ENCODE peak calls at places on chromosomes 4 and X, in four cellular contexts. B is NCI-H1105 treated with DMSO at 0.1 percent for 48 hours, O is hippocampal formation, D is AG09319. R is an unnamed sample.

GRCh38 chr4:87555751-87556619 is 26.8 kb upstream of the SPARCL1 start:
- DNase-seq in B (no peak), O (no peak), D (peak; percentile 16), R (no peak)

GRCh38 chr4:73275318-73275654 is 16.7 kb upstream of the ANKRD17 start:
- DNase-seq in B (peak; percentile 88), O (no peak), D (no peak), R (no peak)

GRCh38 chr4:168129802-168130201 is 37.5 kb downstream of the ANXA10 start:
- DNase-seq in B (no peak), O (no peak), D (no peak), R (no peak)

GRCh38 chrX:14290335-14290734 is 239.0 kb upstream of the GLRA2 start:
- DNase-seq in B (no peak), O (no peak), D (no peak), R (no peak)

GRCh38 chr4:111689214-111689613 is 456.0 kb upstream of the FAM241A start:
- DNase-seq in B (no peak), O (no peak), D (peak; percentile 30), R (no peak)

GRCh38 chr4:54032558-54033135 is 31.8 kb downstream of the CHIC2 start:
- DNase-seq in B (no peak), O (no peak), D (no peak), R (no peak)

GRCh38 chr4:85475631-85476233 is 782 bp downstream of the ARHGAP24 start:
- DNase-seq in B (peak; percentile 48), O (no peak), D (no peak), R (no peak)

GRCh38 chrX:112967341-112967740 is 126.7 kb upstream of the AMOT start:
- DNase-seq in B (no peak), O (no peak), D (peak; percentile 8), R (no peak)

GRCh38 chrX:54043696-54044125 is 562 bp downstream of the PHF8 start:
- DNase-seq in B (peak; percentile 35), O (no peak), D (no peak), R (no peak)

GRCh38 chr4:8278421-8279287 is 9.1 kb downstream of the HTRA3 start:
- DNase-seq in B (no peak), O (no peak), D (peak; percentile 67), R (no peak)

GRCh38 chr4:158929939-158930344 is 161.1 kb downstream of the FNIP2 start:
- DNase-seq in B (no peak), O (no peak), D (no peak), R (no peak)

GRCh38 chrX:7996414-7996813 is 69.2 kb upstream of the PNPLA4 start:
- DNase-seq in B (peak; percentile 46), O (no peak), D (no peak), R (no peak)

GRCh38 chr4:101853691-101854090 is 63.2 kb downstream of the BANK1 start:
- DNase-seq in B (no peak), O (no peak), D (no peak), R (no peak)

GRCh38 chr4:55012363-55013255 is 112.8 kb downstream of the KDR start:
- DNase-seq in B (no peak), O (no peak), D (no peak), R (no peak)

GRCh38 chr4:14308229-14308651 is 680.7 kb upstream of the BOD1L1 start:
- DNase-seq in B (peak; percentile 75), O (no peak), D (no peak), R (no peak)

GRCh38 chr4:6925357-6925836 is 15.8 kb downstream of the TBC1D14 start:
- DNase-seq in B (no peak), O (no peak), D (no peak), R (no peak)

GRCh38 chr4:14096406-14096965 is 469.0 kb upstream of the BOD1L1 start:
- DNase-seq in B (no peak), O (no peak), D (no peak), R (no peak)

GRCh38 chr4:87088188-87088587 is 132.2 kb downstream of the KLHL8 start:
- DNase-seq in B (no peak), O (no peak), D (no peak), R (no peak)

GRCh38 chr4:78656968-78657445 is 105.4 kb downstream of the ANXA3 start:
- DNase-seq in B (no peak), O (no peak), D (no peak), R (no peak)

GRCh38 chr4:113692809-113693411 is 68.6 kb downstream of the CAMK2D start:
- DNase-seq in B (no peak), O (no peak), D (no peak), R (no peak)

GRCh38 chr4:2886622-2887021 is 43.0 kb downstream of the ADD1 start:
- DNase-seq in B (no peak), O (no peak), D (no peak), R (no peak)

R was measured in stimulated activated CD8-positive, alpha-beta memory T cell treated with anti-CD3 and anti-CD28 coated beads, Interleukin-4, amount 100 ng/mL, for 1 hour.